ENCODE peak calls at places on chromosomes 11 and 22, in seven cellular contexts. One of them, this sample, is unnamed.

GRCh38 chr11:69342588-69343330 is 48.8 kb downstream of the MYEOV start:
- DNase-seq in GM12892: no peak
- DNase-seq in H1: no peak
- DNase-seq in SK-N-SH: no peak
- DNase-seq in GM12878: no peak
- DNase-seq in HepG2: no peak
- DNase-seq in K562: no peak
- DNase-seq in this sample: no peak

GRCh38 chr11:95266751-95267374 is 35.9 kb upstream of the SESN3 start:
- DNase-seq in GM12892: no peak
- DNase-seq in K562: no peak
- DNase-seq in HepG2: no peak
- DNase-seq in SK-N-SH: no peak
- DNase-seq in GM12878: no peak
- DNase-seq in H1: no peak
- DNase-seq in this sample: no peak

GRCh38 chr11:110952150-110952549 is 239.9 kb upstream of the ARHGAP20 start:
- DNase-seq in K562: no peak
- DNase-seq in HepG2: no peak
- DNase-seq in GM12892: no peak
- DNase-seq in SK-N-SH: no peak
- DNase-seq in GM12878: no peak
- DNase-seq in H1: no peak
- DNase-seq in this sample: no peak

GRCh38 chr11:65524010-65524746 is 705 bp upstream of the SCYL1 start:
- DNase-seq in SK-N-SH: peak
- DNase-seq in GM12878: no peak
- DNase-seq in HepG2: no peak
- DNase-seq in GM12892: peak
- DNase-seq in K562: peak
- DNase-seq in H1: no peak
- DNase-seq in this sample: no peak

GRCh38 chr11:2215561-2216399 is 44.2 kb upstream of the TH start:
- DNase-seq in HepG2: peak
- DNase-seq in K562: peak
- DNase-seq in SK-N-SH: peak
- DNase-seq in H1: no peak
- DNase-seq in GM12892: no peak
- DNase-seq in GM12878: no peak
- DNase-seq in this sample: no peak

GRCh38 chr11:66007201-66007634 is 4.6 kb upstream of the CST6 start:
- DNase-seq in GM12878: no peak
- DNase-seq in SK-N-SH: peak
- DNase-seq in HepG2: no peak
- DNase-seq in GM12892: no peak
- DNase-seq in K562: no peak
- DNase-seq in H1: no peak
- DNase-seq in this sample: no peak

GRCh38 chr11:124172076-124172475 is 11.1 kb upstream of the OR10D3 start:
- DNase-seq in H1: no peak
- DNase-seq in GM12878: no peak
- DNase-seq in K562: no peak
- DNase-seq in GM12892: no peak
- DNase-seq in SK-N-SH: no peak
- DNase-seq in HepG2: no peak
- DNase-seq in this sample: no peak

GRCh38 chr11:74847895-74848294 is 99.2 kb downstream of the RNF169 start:
- DNase-seq in GM12878: no peak
- DNase-seq in H1: no peak
- DNase-seq in GM12892: no peak
- DNase-seq in K562: no peak
- DNase-seq in HepG2: no peak
- DNase-seq in SK-N-SH: no peak
- DNase-seq in this sample: no peak

GRCh38 chr22:27669798-27670599 is 131.6 kb downstream of the MN1 start:
- DNase-seq in SK-N-SH: no peak
- DNase-seq in GM12878: no peak
- DNase-seq in K562: peak
- DNase-seq in HepG2: peak
- DNase-seq in H1: no peak
- DNase-seq in GM12892: no peak
- DNase-seq in this sample: no peak

GRCh38 chr11:1015064-1015463 is 21.5 kb downstream of the MUC6 start:
- DNase-seq in H1: no peak
- DNase-seq in SK-N-SH: no peak
- DNase-seq in GM12892: no peak
- DNase-seq in K562: no peak
- DNase-seq in HepG2: no peak
- DNase-seq in GM12878: no peak
- DNase-seq in this sample: no peak

GRCh38 chr11:63564785-63565350 is 1.7 kb upstream of the PLAAT2 start:
- DNase-seq in K562: no peak
- DNase-seq in SK-N-SH: no peak
- DNase-seq in H1: no peak
- DNase-seq in GM12892: no peak
- DNase-seq in HepG2: no peak
- DNase-seq in GM12878: no peak
- DNase-seq in this sample: no peak

GRCh38 chr11:41201156-41201555 is 258.3 kb downstream of the LRRC4C start:
- DNase-seq in GM12878: no peak
- DNase-seq in HepG2: peak
- DNase-seq in SK-N-SH: peak
- DNase-seq in H1: peak
- DNase-seq in GM12892: no peak
- DNase-seq in K562: peak
- DNase-seq in this sample: peak

GRCh38 chr11:126497581-126498109 is 142.2 kb downstream of the ST3GAL4 start:
- DNase-seq in K562: no peak
- DNase-seq in GM12878: no peak
- DNase-seq in H1: no peak
- DNase-seq in SK-N-SH: no peak
- DNase-seq in HepG2: no peak
- DNase-seq in GM12892: no peak
- DNase-seq in this sample: no peak

GRCh38 chr22:26360169-26360885 is 68.7 kb upstream of the ASPHD2 start:
- DNase-seq in SK-N-SH: peak
- DNase-seq in HepG2: peak
- DNase-seq in GM12878: peak
- DNase-seq in K562: peak
- DNase-seq in H1: peak
- DNase-seq in GM12892: peak
- DNase-seq in this sample: peak

GRCh38 chr11:76629853-76630599 is 40.5 kb downstream of the LRRC32 start:
- DNase-seq in H1: no peak
- DNase-seq in HepG2: no peak
- DNase-seq in GM12892: no peak
- DNase-seq in K562: no peak
- DNase-seq in SK-N-SH: no peak
- DNase-seq in GM12878: no peak
- DNase-seq in this sample: no peak

DNA sequence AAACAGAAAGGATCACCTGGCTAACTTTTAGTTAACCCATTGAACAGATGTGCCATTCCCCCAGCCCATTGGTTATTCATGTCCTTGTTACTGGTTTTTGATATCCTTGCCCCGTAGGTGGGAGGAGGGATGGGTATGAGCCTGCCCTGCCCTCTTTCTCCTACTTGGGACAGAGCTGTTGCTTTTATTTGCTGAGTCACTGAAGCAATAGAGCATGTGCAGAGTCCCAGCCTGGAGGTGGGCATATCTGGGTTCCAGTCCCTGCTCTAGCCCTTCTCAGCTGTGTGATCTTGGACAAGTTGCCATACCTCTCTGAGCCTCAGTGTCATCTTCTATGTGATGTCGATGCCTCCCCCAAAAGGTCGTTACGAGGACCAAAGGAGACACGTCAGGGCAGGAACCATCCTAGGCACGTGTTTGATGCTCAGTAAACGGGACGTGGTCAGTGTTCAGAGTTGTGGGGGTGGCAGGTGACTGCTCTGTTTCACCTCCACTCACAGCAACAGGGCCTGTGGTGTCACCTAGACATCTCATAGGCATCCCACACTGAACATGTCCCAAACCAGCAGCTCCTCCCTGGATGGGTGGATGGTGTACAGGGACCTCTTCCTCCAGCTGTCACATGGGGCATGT is 61.0 kb downstream of the BMAL1 start:
- DNase-seq in SK-N-SH: no peak
- DNase-seq in HepG2: no peak
- DNase-seq in K562: peak
- DNase-seq in GM12892: no peak
- DNase-seq in GM12878: no peak
- DNase-seq in H1: no peak
- DNase-seq in this sample: no peak
- TF ChIP-seq TAF1 in SK-N-SH: peak
- TF ChIP-seq TAF1 in HepG2: no peak
- TF ChIP-seq TAF1 in K562: no peak
- TF ChIP-seq TAF1 in GM12892: no peak
- TF ChIP-seq TAF1 in GM12878: no peak
- TF ChIP-seq TAF1 in H1: no peak
- TF ChIP-seq TAF1 in this sample: no peak

GRCh38 chr11:45997599-45997998 is 75.1 kb downstream of the LARGE2 start:
- DNase-seq in GM12878: no peak
- DNase-seq in GM12892: no peak
- DNase-seq in HepG2: no peak
- DNase-seq in K562: peak
- DNase-seq in SK-N-SH: no peak
- DNase-seq in H1: no peak
- DNase-seq in this sample: no peak

GRCh38 chr11:45994421-45995341 is 72.2 kb downstream of the LARGE2 start:
- DNase-seq in H1: no peak
- DNase-seq in SK-N-SH: peak
- DNase-seq in GM12878: no peak
- DNase-seq in K562: peak
- DNase-seq in GM12892: no peak
- DNase-seq in HepG2: no peak
- DNase-seq in this sample: no peak

GRCh38 chr11:45995342-45995734 is 72.9 kb downstream of the LARGE2 start:
- DNase-seq in GM12892: no peak
- DNase-seq in SK-N-SH: no peak
- DNase-seq in GM12878: no peak
- DNase-seq in K562: peak
- DNase-seq in H1: no peak
- DNase-seq in HepG2: no peak
- DNase-seq in this sample: no peak

GRCh38 chr11:45988922-45989321 is 66.5 kb downstream of the LARGE2 start:
- DNase-seq in GM12878: no peak
- DNase-seq in SK-N-SH: no peak
- DNase-seq in H1: no peak
- DNase-seq in HepG2: no peak
- DNase-seq in K562: no peak
- DNase-seq in GM12892: no peak
- DNase-seq in this sample: no peak

DNA sequence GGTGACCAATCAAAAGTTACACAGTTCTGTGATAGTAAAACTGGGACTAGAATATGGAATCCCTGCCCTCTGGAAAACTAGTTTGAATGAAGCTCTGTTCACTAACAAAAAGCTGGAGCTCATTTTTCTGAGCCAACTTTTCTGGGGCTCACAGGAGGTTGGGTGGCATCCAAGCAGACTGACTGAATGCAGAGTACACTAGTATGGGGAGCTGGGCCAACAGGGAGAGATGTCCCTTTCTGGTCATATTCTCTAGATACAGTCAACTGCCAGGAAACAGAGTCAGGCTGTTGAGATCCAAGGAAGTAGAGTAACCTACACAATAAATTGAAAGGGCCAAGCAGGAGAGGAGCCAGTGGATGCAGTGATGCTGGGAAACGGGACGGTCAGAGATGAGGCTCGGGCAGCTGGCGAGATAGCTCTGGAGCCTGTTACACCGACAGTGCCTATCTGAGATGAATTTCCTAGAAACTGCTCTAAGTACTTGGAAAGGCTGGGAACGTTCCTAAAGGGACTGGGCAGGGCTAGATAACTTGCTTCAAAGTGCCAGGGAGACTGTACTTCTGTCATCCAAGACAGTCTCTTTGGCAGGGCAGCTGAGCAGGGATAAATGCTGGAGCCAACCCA is 71.1 kb downstream of the LARGE2 start:
- DNase-seq in SK-N-SH: no peak
- DNase-seq in HepG2: no peak
- DNase-seq in H1: no peak
- DNase-seq in K562: peak
- DNase-seq in GM12892: no peak
- DNase-seq in GM12878: no peak
- DNase-seq in this sample: no peak
- TF ChIP-seq POLR2AphosphoS5 in SK-N-SH: peak
- TF ChIP-seq POLR2AphosphoS5 in HepG2: no peak
- TF ChIP-seq POLR2AphosphoS5 in H1: no peak
- TF ChIP-seq POLR2AphosphoS5 in K562: no peak
- TF ChIP-seq POLR2AphosphoS5 in GM12892: no peak
- TF ChIP-seq POLR2AphosphoS5 in GM12878: no peak
- TF ChIP-seq POLR2AphosphoS5 in this sample: no peak

DNA sequence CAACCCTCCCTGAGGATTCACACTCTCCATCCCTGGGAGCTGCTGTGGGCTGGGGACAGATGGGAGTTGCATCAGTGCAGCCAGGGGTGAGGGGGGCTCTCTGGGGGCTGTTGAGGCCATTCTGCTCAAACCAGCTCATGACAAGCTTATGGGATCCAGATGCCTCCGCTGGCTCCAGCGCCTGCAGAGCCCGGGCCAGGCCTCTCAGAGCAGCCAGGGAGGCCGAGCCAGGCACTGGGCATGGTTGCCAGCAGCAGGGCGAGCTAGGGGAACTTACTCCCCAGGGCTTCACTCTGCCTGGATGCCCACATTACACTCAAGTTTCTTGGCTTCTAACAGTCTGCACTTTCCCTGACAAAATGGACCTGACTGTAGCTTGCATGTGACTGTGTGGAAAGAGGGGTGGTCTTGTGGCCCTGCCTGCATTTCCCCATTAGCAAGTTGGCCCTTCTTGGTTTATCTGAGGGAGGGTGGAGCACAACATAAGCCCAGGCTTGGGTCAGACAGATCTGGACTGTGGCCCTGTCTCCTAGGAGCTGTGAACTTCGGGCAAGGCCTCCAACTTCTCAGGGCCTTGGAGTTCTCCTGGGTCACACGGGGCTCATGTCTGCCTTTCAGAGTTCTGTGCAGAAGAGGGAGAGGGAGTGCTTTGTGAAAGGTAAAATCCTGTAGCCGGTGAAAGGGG is 34.5 kb upstream of the CYB5R3 start:
- DNase-seq in GM12878: no peak
- DNase-seq in HepG2: no peak
- DNase-seq in K562: no peak
- DNase-seq in SK-N-SH: peak
- DNase-seq in H1: no peak
- DNase-seq in GM12892: no peak
- DNase-seq in this sample: no peak
- TF ChIP-seq TAF1 in GM12878: no peak
- TF ChIP-seq TAF1 in HepG2: no peak
- TF ChIP-seq TAF1 in K562: no peak
- TF ChIP-seq TAF1 in SK-N-SH: no peak
- TF ChIP-seq TAF1 in H1: no peak
- TF ChIP-seq TAF1 in GM12892: no peak
- TF ChIP-seq TAF1 in this sample: no peak

DNA sequence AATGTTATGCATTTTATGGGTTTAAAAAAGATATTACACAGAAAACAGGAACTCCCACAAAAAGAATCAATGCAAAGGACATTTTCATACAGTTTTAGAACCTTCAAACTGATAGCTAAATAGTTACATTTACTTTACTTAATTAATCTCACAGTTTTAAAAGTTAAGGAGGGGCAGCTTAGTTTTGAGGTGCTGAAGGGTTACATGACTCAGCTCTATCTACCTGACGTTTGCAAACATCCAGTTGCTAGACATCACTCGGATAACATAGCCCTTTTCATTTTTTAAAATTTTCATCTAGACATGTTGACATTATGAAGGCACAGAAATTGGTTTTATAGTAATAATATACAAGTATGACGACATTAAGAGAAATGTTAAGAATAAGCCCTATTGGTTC is 53.7 kb upstream of the HSD17B12 start:
- DNase-seq in SK-N-SH: no peak
- DNase-seq in H1: no peak
- DNase-seq in GM12878: no peak
- DNase-seq in K562: no peak
- DNase-seq in HepG2: no peak
- DNase-seq in GM12892: no peak
- DNase-seq in this sample: no peak
- TF ChIP-seq POLR2AphosphoS5 in SK-N-SH: no peak
- TF ChIP-seq POLR2AphosphoS5 in H1: no peak
- TF ChIP-seq POLR2AphosphoS5 in GM12878: no peak
- TF ChIP-seq POLR2AphosphoS5 in K562: no peak
- TF ChIP-seq POLR2AphosphoS5 in HepG2: no peak
- TF ChIP-seq POLR2AphosphoS5 in GM12892: no peak
- TF ChIP-seq POLR2AphosphoS5 in this sample: no peak